ENCODE peak calls at places on chromosome 9, in nine cellular contexts. N is IMR-90; M is Panc1; F is RWPE1; Q is CD4-positive, alpha-beta memory T cell; Y is CD4-positive, CD25-positive, alpha-beta regulatory T cell; D is GM12878; O is PC-3; R is fibroblast of lung. X is an unnamed sample.

GRCh38 chr9:2216591-2216990 is 201.4 kb downstream of the SMARCA2 start:
- DNase-seq in Y (no peak), Q (no peak), M (no peak), F (peak; percentile 4), N (no peak), O (peak; percentile 37), D (no peak), R (no peak), X (peak; percentile 66)

GRCh38 chr9:107755267-107755666 is 265.7 kb upstream of the KLF4 start:
- DNase-seq in Y (no peak), D (no peak), Q (no peak), R (peak; percentile 70), F (peak; percentile 80), M (peak; percentile 71), O (peak; percentile 92), N (peak; percentile 71), X (peak; percentile 51)

GRCh38 chr9:93308676-93309075 is 124.7 kb downstream of the WNK2 start:
- DNase-seq in D (no peak), Y (no peak), O (no peak), M (no peak), F (no peak), N (no peak), Q (no peak), R (no peak), X (no peak)

GRCh38 chr9:136373300-136374182 is at the start of gene CARD9:
- DNase-seq in D (no peak), Q (no peak), F (no peak), R (no peak), M (no peak), Y (no peak), N (no peak), O (no peak), X (no peak)

GRCh38 chr9:86827893-86828292 is 119.4 kb downstream of the GAS1 start:
- DNase-seq in D (no peak), R (peak; percentile 41), O (no peak), Q (no peak), N (no peak), Y (no peak), M (no peak), F (no peak), X (no peak)

GRCh38 chr9:27478322-27478721 is 45.8 kb upstream of the IFNK start:
- DNase-seq in M (no peak), N (no peak), R (no peak), D (no peak), O (no peak), Q (no peak), F (no peak), Y (no peak), X (no peak)

GRCh38 chr9:124251188-124251587 is 6.6 kb upstream of the NEK6 start:
- DNase-seq in Q (no peak), Y (no peak), N (no peak), O (no peak), R (no peak), F (no peak), D (no peak), M (no peak), X (no peak)

GRCh38 chr9:12699529-12699928 is 6.3 kb downstream of the TYRP1 start:
- DNase-seq in R (peak; percentile 29), O (peak; percentile 25), Y (no peak), D (no peak), Q (no peak), M (no peak), F (no peak), N (peak; percentile 32), X (no peak)

GRCh38 chr9:114386361-114386885 is 1.4 kb downstream of the AKNA start:
- DNase-seq in O (no peak), Q (no peak), M (no peak), N (no peak), R (no peak), D (no peak), F (no peak), Y (no peak), X (no peak)
- H3K27ac ChIP-seq in O (peak overlapping the region; percentile 91), Q (peak overlapping the region; percentile 88), M (no peak overlapping the region), N (peak overlapping the region; percentile 88), R (peak overlapping the region; percentile 72), D (peak overlapping the region; percentile 100), F (peak overlapping the region; percentile 33), Y (peak overlapping the region; percentile 98), X (peak overlapping the region; percentile 86)

GRCh38 chr9:128607642-128608350 is 48.9 kb downstream of the DYNC2I2 start:
- DNase-seq in Q (no peak), O (peak; percentile 43), M (no peak), Y (no peak), R (peak; percentile 30), N (peak; percentile 7), F (peak; percentile 84), D (no peak), X (no peak)

GRCh38 chr9:128611600-128612394 is 44.9 kb downstream of the DYNC2I2 start:
- DNase-seq in D (no peak), O (no peak), Q (no peak), F (no peak), N (no peak), M (no peak), Y (no peak), R (no peak), X (no peak)

GRCh38 chr9:128614728-128615127 is 41.9 kb downstream of the DYNC2I2 start:
- DNase-seq in Y (no peak), O (peak; percentile 35), D (no peak), F (no peak), N (no peak), Q (no peak), R (no peak), M (no peak), X (no peak)

GRCh38 chr9:128615571-128615970 is 41.1 kb downstream of the DYNC2I2 start:
- DNase-seq in N (no peak), O (no peak), Q (no peak), D (no peak), R (no peak), F (no peak), Y (no peak), M (no peak), X (no peak)

GRCh38 chr9:128610889-128611288 is 45.8 kb downstream of the DYNC2I2 start:
- DNase-seq in M (no peak), D (no peak), Q (no peak), R (no peak), Y (no peak), F (no peak), N (no peak), O (no peak), X (no peak)
- H3K27ac ChIP-seq in M (no peak overlapping the region), D (no peak overlapping the region), Q (no peak overlapping the region), R (no peak overlapping the region), Y (no peak overlapping the region), F (no peak overlapping the region), N (no peak overlapping the region), O (no peak overlapping the region), X (no peak overlapping the region)

GRCh38 chr9:134640491-134641172 is 971 bp upstream of the COL5A1 start:
- DNase-seq in Q (no peak), D (no peak), O (no peak), N (no peak), F (no peak), M (no peak), Y (no peak), R (no peak), X (no peak)

GRCh38 chr9:134641173-134641985 is at the start of gene COL5A1:
- DNase-seq in Q (peak; percentile 35), D (no peak), R (peak; percentile 90), F (peak; percentile 96), Y (peak; percentile 31), N (peak; percentile 91), O (peak; percentile 81), M (no peak), X (no peak)

GRCh38 chr9:134641989-134642384 is 384 bp downstream of the COL5A1 start:
- DNase-seq in Q (no peak), D (no peak), O (no peak), Y (no peak), R (no peak), F (no peak), N (no peak), M (no peak), X (no peak)

GRCh38 chr9:134643306-134643705 is 1.7 kb downstream of the COL5A1 start:
- DNase-seq in N (peak; percentile 45), M (no peak), Q (no peak), O (peak; percentile 13), R (peak; percentile 45), D (no peak), F (peak; percentile 59), Y (no peak), X (no peak)

GRCh38 chr9:134642385-134643181 is 980 bp downstream of the COL5A1 start:
- DNase-seq in D (no peak), R (peak; percentile 94), F (peak; percentile 83), N (peak; percentile 91), O (peak; percentile 18), Y (no peak), M (no peak), Q (no peak), X (no peak)
- H3K27ac ChIP-seq in D (no peak overlapping the region), R (peak overlapping the region; percentile 77), F (peak overlapping the region; percentile 97), N (peak overlapping the region; percentile 99), O (no peak overlapping the region), Y (no peak overlapping the region), M (no peak overlapping the region), Q (no peak overlapping the region), X (no peak overlapping the region)

GRCh38 chr9:130207241-130207992 is 35.2 kb downstream of the NCS1 start:
- DNase-seq in D (no peak), N (no peak), R (no peak), Q (no peak), O (no peak), M (no peak), Y (no peak), F (no peak), X (no peak)
- H3K27ac ChIP-seq in D (no peak overlapping the region), N (no peak overlapping the region), R (no peak overlapping the region), Q (no peak overlapping the region), O (no peak overlapping the region), M (no peak overlapping the region), Y (no peak overlapping the region), F (peak overlapping the region; percentile 42), X (no peak overlapping the region)

DNA sequence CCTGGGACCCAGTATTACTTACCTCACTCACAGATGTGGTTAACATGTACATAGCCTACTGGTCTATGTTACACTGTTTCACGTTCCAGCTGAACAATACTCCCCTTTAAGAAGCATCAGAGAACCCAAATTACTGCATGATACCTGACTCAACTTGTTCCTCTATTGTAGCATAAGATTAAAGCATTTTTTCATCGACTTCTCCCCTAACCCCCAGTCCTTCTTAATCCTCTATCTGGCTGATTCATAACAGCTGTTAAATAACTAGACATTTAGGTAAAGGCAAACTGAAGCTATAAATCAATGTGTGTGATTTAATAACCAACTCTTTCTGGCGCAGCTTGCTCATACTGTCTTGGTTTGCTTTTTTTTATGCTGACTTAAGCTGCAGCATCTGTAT is 94.2 kb upstream of the MTAP start:
- DNase-seq in O (no peak), R (peak; percentile 12), Q (no peak), N (no peak), F (peak; percentile 44), Y (no peak), M (no peak), D (no peak), X (peak; percentile 83)
- H3K27ac ChIP-seq in O (no peak overlapping the region), R (no peak overlapping the region), Q (no peak overlapping the region), N (no peak overlapping the region), F (no peak overlapping the region), Y (no peak overlapping the region), M (peak overlapping the region; percentile 67), D (no peak overlapping the region), X (peak overlapping the region; percentile 88)

GRCh38 chr9:109253637-109254284 is 67.1 kb downstream of the EPB41L4B start:
- DNase-seq in N (peak; percentile 82), D (no peak), R (peak; percentile 61), O (peak; percentile 93), Y (no peak), F (peak; percentile 84), Q (no peak), M (peak; percentile 69), X (peak; percentile 72)
- H3K27ac ChIP-seq in N (peak overlapping the region; percentile 85), D (no peak overlapping the region), R (peak overlapping the region; percentile 31), O (peak overlapping the region; percentile 100), Y (no peak overlapping the region), F (peak overlapping the region; percentile 70), Q (no peak overlapping the region), M (peak overlapping the region; percentile 93), X (peak overlapping the region; percentile 94)

X was measured in epithelial cell of prostate.